ENCODE peak calls at places on chromosome 4, in four cellular contexts. E is CD8-positive, alpha-beta T cell; R is neuronal stem cell; P is heart right ventricle. J is an unnamed sample.
A peak's percentile ranks its signal among the peaks of the same experiment; 100 is the strongest.

GRCh38 chr4:89914609-89915008 is 20.0 kb downstream of the MMRN1 start:
- DNase-seq in E (no peak), R (no peak), P (no peak), J (no peak)

GRCh38 chr4:73456177-73457022 is 20.4 kb downstream of the AFP start:
- DNase-seq in E (no peak), R (no peak), P (no peak), J (no peak)

GRCh38 chr4:137471895-137472294 is 60.4 kb downstream of the PCDH18 start:
- DNase-seq in E (no peak), R (no peak), P (no peak), J (no peak)

GRCh38 chr4:55612341-55612740 is 20.3 kb upstream of the PDCL2 start:
- DNase-seq in E (no peak), R (no peak), P (no peak), J (no peak)

GRCh38 chr4:83618991-83619390 is 83.1 kb downstream of the GPAT3 start:
- DNase-seq in E (no peak), R (no peak), P (no peak), J (no peak)

GRCh38 chr4:185535818-185536729 is 767 bp upstream of the PDLIM3 start:
- DNase-seq in E (no peak), R (no peak), P (no peak), J (peak; percentile 89)

GRCh38 chr4:79174855-79175254 is 151.0 kb downstream of the NAA11 start:
- DNase-seq in E (no peak), R (no peak), P (no peak), J (no peak)

GRCh38 chr4:134539729-134540231 is 338.2 kb upstream of the PABPC4L start:
- DNase-seq in E (no peak), R (no peak), P (no peak), J (no peak)

GRCh38 chr4:83219344-83219990 is 65.1 kb downstream of the COQ2 start:
- DNase-seq in E (no peak), R (no peak), P (no peak), J (no peak)

GRCh38 chr4:102663073-102663472 is 97.7 kb downstream of the MANBA start:
- DNase-seq in E (no peak), R (no peak), P (no peak), J (no peak)

GRCh38 chr4:98566491-98567008 is 91.9 kb downstream of the TSPAN5 start:
- DNase-seq in E (no peak), R (no peak), P (no peak), J (no peak)

GRCh38 chr4:168451331-168451730 is 29.0 kb downstream of the DDX60L start:
- DNase-seq in E (no peak), R (no peak), P (no peak), J (no peak)

GRCh38 chr4:164949448-164950118 is 27.9 kb downstream of the TRIM61 start:
- DNase-seq in E (no peak), R (no peak), P (no peak), J (no peak)

GRCh38 chr4:148390311-148390710 is 51.9 kb downstream of the NR3C2 start:
- DNase-seq in E (no peak), R (no peak), P (no peak), J (no peak)

GRCh38 chr4:110682311-110682710 is 59.4 kb upstream of the PITX2 start:
- DNase-seq in E (no peak), R (no peak), P (no peak), J (no peak)

GRCh38 chr4:184415071-184415470 is 59.3 kb downstream of the IRF2 start:
- DNase-seq in E (no peak), R (no peak), P (no peak), J (no peak)

GRCh38 chr4:22515888-22516541 is at the start of gene ADGRA3:
- DNase-seq in E (peak; percentile 5), R (peak; percentile 80), P (peak; percentile 84), J (peak; percentile 60)

GRCh38 chr4:132334081-132334480 is 815.0 kb upstream of the PCDH10 start:
- DNase-seq in E (no peak), R (no peak), P (no peak), J (no peak)

GRCh38 chr4:99712530-99712929 is 54.9 kb upstream of the C4orf54 start:
- DNase-seq in E (no peak), R (no peak), P (no peak), J (no peak)

GRCh38 chr4:111802191-111802590 is 343.1 kb upstream of the FAM241A start:
- DNase-seq in E (no peak), R (no peak), P (no peak), J (no peak)

GRCh38 chr4:70902577-70903281 is 560 bp downstream of the MOB1B start:
- DNase-seq in E (peak; percentile 11), R (peak; percentile 11), P (no peak), J (no peak)

GRCh38 chr4:62771656-62772557 is 1571.8 kb downstream of the ADGRL3 start:
- DNase-seq in E (no peak), R (peak; percentile 5), P (no peak), J (no peak)

GRCh38 chr4:176988226-176988625 is 195.5 kb upstream of the VEGFC start:
- DNase-seq in E (no peak), R (no peak), P (no peak), J (no peak)

GRCh38 chr4:109323348-109323747 is 20.9 kb upstream of the COL25A1 start:
- DNase-seq in E (no peak), R (no peak), P (no peak), J (no peak)

GRCh38 chr4:179586460-179586859 is 2144.2 kb upstream of the AGA start:
- DNase-seq in E (no peak), R (no peak), P (no peak), J (no peak)

GRCh38 chr4:166252487-166253402 is 379.7 kb downstream of the TLL1 start:
- DNase-seq in E (no peak), R (peak; percentile 4), P (no peak), J (no peak)

GRCh38 chr4:80266267-80266901 is at the start of gene FGF5:
- DNase-seq in E (no peak), R (peak; percentile 38), P (peak; percentile 42), J (no peak)

GRCh38 chr4:3234171-3235029 is 14.6 kb upstream of the MSANTD1 start:
- DNase-seq in E (no peak), R (no peak), P (no peak), J (no peak)

GRCh38 chr4:33482773-33483172 is 2761.5 kb downstream of the ARAP2 start:
- DNase-seq in E (no peak), R (no peak), P (no peak), J (no peak)

GRCh38 chr4:154491341-154491679 is 289 bp downstream of the DCHS2 start:
- DNase-seq in E (no peak), R (no peak), P (no peak), J (no peak)

GRCh38 chr4:80208606-80209005 is 11.3 kb downstream of the PRDM8 start:
- DNase-seq in E (no peak), R (no peak), P (no peak), J (no peak)

GRCh38 chr4:71406459-71406963 is 67.7 kb downstream of the SLC4A4 start:
- DNase-seq in E (no peak), R (no peak), P (no peak), J (no peak)

GRCh38 chr4:24971192-24971591 is 58.4 kb upstream of the CCDC149 start:
- DNase-seq in E (no peak), R (no peak), P (no peak), J (no peak)

GRCh38 chr4:21888195-21888976 is 60.2 kb downstream of the KCNIP4 start:
- DNase-seq in E (no peak), R (no peak), P (no peak), J (no peak)

GRCh38 chr4:117768610-117769009 is 265.7 kb upstream of the NDST3 start:
- DNase-seq in E (no peak), R (no peak), P (no peak), J (no peak)
- H3K36me3 ChIP-seq in E (no peaks in the 10 kb centered on the region), R (no peaks in the 10 kb centered on the region), P (no peaks in the 10 kb centered on the region), J (no peaks in the 10 kb centered on the region)

GRCh38 chr4:117868201-117868600 is 166.1 kb upstream of the NDST3 start:
- DNase-seq in E (no peak), R (no peak), P (no peak), J (no peak)

GRCh38 chr4:117874241-117874640 is 160.0 kb upstream of the NDST3 start:
- DNase-seq in E (no peak), R (no peak), P (no peak), J (no peak)

GRCh38 chr4:117873779-117874178 is 160.5 kb upstream of the NDST3 start:
- DNase-seq in E (no peak), R (no peak), P (no peak), J (no peak)
- H3K4me1 ChIP-seq in E (no peaks in the 10 kb centered on the region), R (peaks cover 3% of the 10 kb centered on the region), P (no peaks in the 10 kb centered on the region), J (no peaks in the 10 kb centered on the region)

GRCh38 chr4:51870441-51871188 is 27.7 kb downstream of the DCUN1D4 start:
- DNase-seq in E (no peak), R (no peak), P (no peak), J (no peak)

GRCh38 chr4:51868449-51868847 is 25.5 kb downstream of the DCUN1D4 start:
- DNase-seq in E (no peak), R (no peak), P (no peak), J (no peak)

GRCh38 chr4:51865717-51866116 is 22.8 kb downstream of the DCUN1D4 start:
- DNase-seq in E (no peak), R (no peak), P (no peak), J (no peak)

GRCh38 chr4:51866835-51867234 is 23.9 kb downstream of the DCUN1D4 start:
- DNase-seq in E (no peak), R (no peak), P (peak; percentile 33), J (no peak)

DNA sequence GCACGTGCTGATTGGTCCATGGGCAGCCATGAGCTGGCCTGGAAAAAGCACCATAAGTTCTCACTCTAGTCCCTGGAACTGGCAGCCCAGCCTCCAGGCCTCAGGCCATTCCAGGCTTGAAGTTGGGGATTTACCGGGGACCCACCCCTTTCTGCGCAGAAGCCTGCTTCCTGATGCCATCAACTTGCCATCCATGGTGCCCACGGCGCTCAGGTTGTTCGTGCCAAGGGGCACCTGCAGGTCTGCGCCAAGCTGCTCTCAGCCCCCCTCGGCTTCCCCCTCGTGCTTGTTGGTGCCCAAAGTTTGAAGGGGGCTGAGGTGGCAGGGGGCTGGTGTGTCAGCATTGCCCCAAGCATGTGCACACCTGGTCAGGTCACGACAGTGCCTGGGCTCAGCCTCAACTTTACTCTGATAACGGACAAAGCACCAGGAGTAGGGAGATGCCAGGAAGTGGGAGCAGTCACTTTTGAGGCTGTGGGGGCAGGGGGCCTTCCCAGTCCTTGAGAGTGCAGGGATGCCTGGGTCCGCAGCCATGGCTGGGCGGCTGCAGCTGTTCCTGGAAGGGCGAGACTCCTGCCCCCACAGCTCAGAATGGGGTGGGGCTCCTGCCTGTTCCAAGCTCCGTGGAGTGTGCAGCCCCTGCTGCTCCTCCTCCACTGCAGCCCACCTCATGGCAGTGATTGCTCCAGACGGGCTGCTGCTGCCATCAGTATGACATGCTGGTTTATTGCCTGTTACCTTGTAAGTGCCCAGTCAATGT is 24.9 kb downstream of the DCUN1D4 start:
- DNase-seq in E (no peak), R (no peak), P (no peak), J (no peak)
- H3K36me3 ChIP-seq in E (peaks cover 16% of the 10 kb centered on the region), R (peaks cover 39% of the 10 kb centered on the region), P (no peaks in the 10 kb centered on the region), J (peaks cover 56% of the 10 kb centered on the region)

GRCh38 chr4:76585897-76586360 is 150.9 kb downstream of the SHROOM3 start:
- DNase-seq in E (no peak), R (peak; percentile 52), P (peak; percentile 74), J (peak; percentile 81)
- H3K4me1 ChIP-seq in E (no peaks in the 10 kb centered on the region), R (peaks cover 23% of the 10 kb centered on the region), P (peaks cover 29% of the 10 kb centered on the region), J (no peaks in the 10 kb centered on the region)

DNA sequence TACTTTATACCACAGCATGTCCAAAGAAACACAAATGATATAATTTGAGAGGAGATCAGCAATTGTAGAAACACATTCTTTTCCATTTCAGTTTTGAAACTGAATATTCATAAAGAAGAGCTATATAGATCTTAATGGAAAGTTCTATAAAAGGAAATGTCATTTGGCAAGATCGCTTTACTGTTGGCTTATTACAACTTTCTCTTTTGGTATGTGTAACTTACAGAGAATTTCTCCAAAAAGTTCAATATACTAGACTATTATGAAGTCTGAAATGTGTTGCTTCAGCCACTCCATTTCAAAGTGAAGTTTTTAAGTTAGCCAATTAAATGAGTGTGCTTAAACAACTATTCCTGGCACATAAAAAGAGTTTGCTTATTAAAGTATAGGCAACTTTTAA is 157.9 kb downstream of the ARAP2 start:
- DNase-seq in E (no peak), R (no peak), P (no peak), J (no peak)
- H3K36me3 ChIP-seq in E (peaks cover 3% of the 10 kb centered on the region), R (no peaks in the 10 kb centered on the region), P (no peaks in the 10 kb centered on the region), J (no peaks in the 10 kb centered on the region)

J was measured in right atrium auricular region.